ENCODE peak calls at places on chromosomes 1 and 21, in five cellular contexts. V is fibroblast of lung, L is osteoblast, J is GM23338, P is IMR-90. F is an unnamed sample.

GRCh38 chr1:156933136-156933535 is 12.7 kb downstream of the LRRC71 start:
- DNase-seq in V (no peak), L (no peak), P (no peak), J (no peak), F (no peak)

GRCh38 chr1:201999625-202000238 is 10.7 kb upstream of the ELF3 start:
- DNase-seq in V (peak; percentile 33), L (peak; percentile 93), P (peak; percentile 53), J (peak; percentile 90), F (no peak)

GRCh38 chr1:229385853-229386456 is 43.1 kb upstream of the CCSAP start:
- DNase-seq in V (no peak), J (no peak), L (peak; percentile 64), P (no peak), F (no peak)

GRCh38 chr1:227919916-227920315 is 27.8 kb downstream of the WNT9A start:
- DNase-seq in J (peak; percentile 42), P (no peak), V (no peak), L (peak; percentile 68), F (no peak)

GRCh38 chr1:39348278-39348677 is 143.2 kb upstream of the BMP8A start:
- DNase-seq in P (no peak), L (no peak), J (no peak), V (no peak), F (no peak)

GRCh38 chr21:17427831-17428483 is 84.9 kb upstream of the CXADR start:
- DNase-seq in P (no peak), L (no peak), J (no peak), V (no peak), F (no peak)

GRCh38 chr1:107277022-107277421 is 136.2 kb downstream of the NTNG1 start:
- DNase-seq in P (peak; percentile 36), L (peak; percentile 60), J (peak; percentile 85), V (peak; percentile 68), F (no peak)

GRCh38 chr1:14602131-14602530 is 3.6 kb downstream of the KAZN start:
- DNase-seq in J (peak; percentile 37), P (no peak), V (peak; percentile 51), L (no peak), F (no peak)

GRCh38 chr1:14968251-14968812 is 185.2 kb upstream of the TMEM51 start:
- DNase-seq in V (peak; percentile 91), P (peak; percentile 91), L (peak; percentile 94), J (peak; percentile 5), F (no peak)

GRCh38 chr1:167573035-167573434 is 19.5 kb upstream of the CREG1 start:
- DNase-seq in V (no peak), P (no peak), J (no peak), L (no peak), F (no peak)

GRCh38 chr1:97903626-97904025 is 17.2 kb downstream of the DPYD start:
- DNase-seq in J (no peak), P (peak; percentile 41), L (no peak), V (peak; percentile 61), F (no peak)

GRCh38 chr1:97898948-97899347 is 21.9 kb downstream of the DPYD start:
- DNase-seq in L (no peak), P (peak; percentile 36), V (peak; percentile 53), J (no peak), F (no peak)

GRCh38 chr1:97902067-97902466 is 18.8 kb downstream of the DPYD start:
- DNase-seq in P (no peak), L (no peak), V (no peak), J (no peak), F (no peak)

GRCh38 chr1:97904528-97904927 is 16.3 kb downstream of the DPYD start:
- DNase-seq in L (no peak), V (peak; percentile 62), J (no peak), P (peak; percentile 54), F (no peak)

GRCh38 chr1:97901017-97901658 is 19.7 kb downstream of the DPYD start:
- DNase-seq in V (peak; percentile 71), J (no peak), P (peak; percentile 61), L (no peak), F (no peak)
- H2AFZ ChIP-seq in V (no peak overlapping the region), J (no peak overlapping the region), P (no peak overlapping the region), L (no peak overlapping the region), F (no peak overlapping the region)

GRCh38 chr1:153790282-153790995 is 15.2 kb downstream of the SLC27A3 start:
- DNase-seq in P (peak; percentile 84), L (peak; percentile 95), J (no peak), V (peak; percentile 65), F (no peak)

GRCh38 chr1:153790996-153791855 is 16.0 kb downstream of the SLC27A3 start:
- DNase-seq in V (peak; percentile 85), L (peak; percentile 97), P (peak; percentile 94), J (no peak), F (no peak)

GRCh38 chr1:153793261-153793972 is 18.2 kb downstream of the SLC27A3 start:
- DNase-seq in L (no peak), J (peak; percentile 60), V (no peak), P (no peak), F (no peak)

GRCh38 chr1:153792631-153793041 is 17.4 kb downstream of the SLC27A3 start:
- DNase-seq in L (no peak), P (no peak), V (no peak), J (no peak), F (no peak)

DNA sequence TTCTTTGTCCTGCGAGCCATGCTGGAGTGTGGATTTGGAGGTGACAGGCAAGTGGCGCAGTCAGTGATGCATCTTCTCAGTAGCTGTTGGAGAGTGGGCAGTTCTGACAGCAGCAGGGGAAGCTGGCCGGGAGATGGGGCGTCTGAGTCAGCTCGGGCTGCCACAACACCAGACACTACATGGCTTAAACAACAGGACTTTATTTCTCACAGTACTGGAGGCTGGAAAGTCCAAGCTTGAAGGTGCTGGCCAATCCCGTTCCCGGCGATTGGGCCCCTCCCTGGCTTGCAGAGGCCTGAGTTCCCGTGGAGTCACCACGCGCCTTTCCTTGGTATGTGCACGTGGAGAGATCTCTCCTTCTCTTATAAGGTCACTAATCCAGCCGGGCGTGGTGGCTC is 16.6 kb downstream of the SLC27A3 start:
- DNase-seq in P (peak; percentile 72), J (no peak), L (peak; percentile 92), V (peak; percentile 72), F (no peak)
- H2AFZ ChIP-seq in P (peak overlapping the region; percentile 24), J (peak overlapping the region; percentile 38), L (peak overlapping the region; percentile 21), V (no peak overlapping the region), F (no peak overlapping the region)

DNA sequence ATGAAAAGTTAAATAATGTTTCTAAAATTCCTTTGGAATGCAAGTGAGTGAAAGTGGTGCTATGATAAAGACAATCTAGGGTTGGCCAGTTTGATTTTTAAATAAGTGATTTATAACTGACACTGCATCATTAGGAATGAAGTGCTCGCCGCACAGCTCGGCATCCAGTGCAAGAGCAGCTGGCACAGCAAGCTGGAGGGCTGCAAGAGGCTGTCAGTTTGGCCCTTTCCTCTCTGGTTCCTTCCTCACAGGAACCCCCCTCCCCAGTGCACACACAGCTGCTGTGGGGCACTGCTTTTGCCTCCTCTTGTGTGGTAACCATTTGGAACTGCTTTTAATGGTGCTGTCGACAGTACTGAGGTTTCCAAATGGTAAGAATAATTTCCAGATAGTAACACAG is 10.4 kb upstream of the BCAR3 start:
- DNase-seq in P (no peak), J (no peak), V (no peak), L (no peak), F (no peak)
- H2AFZ ChIP-seq in P (peak overlapping the region; percentile 75), J (no peak overlapping the region), V (no peak overlapping the region), L (no peak overlapping the region), F (no peak overlapping the region)

GRCh38 chr1:145892486-145893087 is 6.9 kb upstream of the ANKRD35 start:
- DNase-seq in L (peak; percentile 86), J (no peak), P (peak; percentile 71), V (peak; percentile 69), F (no peak)
- H2AFZ ChIP-seq in L (peak overlapping the region; percentile 64), J (peak overlapping the region; percentile 61), P (peak overlapping the region; percentile 87), V (peak overlapping the region; percentile 28), F (peak overlapping the region; percentile 39)

GRCh38 chr1:29445330-29445729 is 209.0 kb downstream of the PTPRU start:
- DNase-seq in J (no peak), L (peak; percentile 34), V (no peak), P (no peak), F (no peak)

GRCh38 chr1:29450591-29450990 is 214.3 kb downstream of the PTPRU start:
- DNase-seq in P (no peak), V (peak; percentile 6), J (no peak), L (peak; percentile 80), F (no peak)

GRCh38 chr1:29444782-29445325 is 208.5 kb downstream of the PTPRU start:
- DNase-seq in J (no peak), L (peak; percentile 8), P (no peak), V (no peak), F (no peak)

GRCh38 chr1:29447368-29447767 is 211.0 kb downstream of the PTPRU start:
- DNase-seq in J (no peak), L (no peak), V (no peak), P (no peak), F (no peak)

DNA sequence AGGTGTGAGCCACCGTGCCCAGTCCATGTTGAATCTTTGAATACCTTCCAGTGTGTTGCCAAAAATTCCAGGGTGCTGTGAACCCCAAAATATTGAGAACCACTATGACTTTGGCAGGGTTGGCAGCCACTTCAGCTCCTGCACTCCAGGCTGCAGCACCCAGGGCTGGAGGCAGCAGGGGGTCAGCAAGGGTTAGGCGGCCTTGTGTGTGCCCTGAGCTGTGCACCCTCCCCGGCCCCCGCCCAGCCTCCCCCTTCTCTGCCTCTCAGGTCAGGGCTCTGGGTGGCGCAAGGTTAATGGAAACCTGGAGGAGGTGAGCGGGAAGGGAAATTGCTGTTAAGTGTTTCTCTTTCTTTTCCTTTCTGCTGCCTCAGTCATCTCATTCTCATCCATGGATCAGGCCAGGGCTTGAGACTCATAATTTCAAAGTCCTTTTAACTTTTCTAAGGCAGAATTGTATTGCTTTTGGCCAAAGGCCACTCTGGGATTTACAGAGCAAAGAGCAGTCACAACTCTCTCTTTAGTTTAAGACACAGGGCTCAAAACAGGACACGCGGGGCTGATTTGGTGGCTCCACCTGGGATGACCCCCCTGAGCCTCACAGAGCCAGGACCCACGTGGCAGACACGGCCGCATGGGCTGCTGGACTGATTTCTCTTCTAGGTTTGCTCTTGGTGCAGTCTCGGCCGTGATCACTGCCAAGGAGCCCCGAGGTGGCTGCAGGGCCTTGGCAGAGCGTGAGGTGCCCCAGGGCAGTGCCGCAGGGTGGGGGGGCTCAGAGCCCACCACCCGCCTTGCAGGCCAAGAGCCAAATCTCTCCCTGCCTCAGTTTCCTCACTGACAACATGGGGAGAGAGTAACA is 212.4 kb downstream of the PTPRU start:
- DNase-seq in V (no peak), J (no peak), L (no peak), P (no peak), F (no peak)
- H2AFZ ChIP-seq in V (no peak overlapping the region), J (no peak overlapping the region), L (no peak overlapping the region), P (no peak overlapping the region), F (no peak overlapping the region)

DNA sequence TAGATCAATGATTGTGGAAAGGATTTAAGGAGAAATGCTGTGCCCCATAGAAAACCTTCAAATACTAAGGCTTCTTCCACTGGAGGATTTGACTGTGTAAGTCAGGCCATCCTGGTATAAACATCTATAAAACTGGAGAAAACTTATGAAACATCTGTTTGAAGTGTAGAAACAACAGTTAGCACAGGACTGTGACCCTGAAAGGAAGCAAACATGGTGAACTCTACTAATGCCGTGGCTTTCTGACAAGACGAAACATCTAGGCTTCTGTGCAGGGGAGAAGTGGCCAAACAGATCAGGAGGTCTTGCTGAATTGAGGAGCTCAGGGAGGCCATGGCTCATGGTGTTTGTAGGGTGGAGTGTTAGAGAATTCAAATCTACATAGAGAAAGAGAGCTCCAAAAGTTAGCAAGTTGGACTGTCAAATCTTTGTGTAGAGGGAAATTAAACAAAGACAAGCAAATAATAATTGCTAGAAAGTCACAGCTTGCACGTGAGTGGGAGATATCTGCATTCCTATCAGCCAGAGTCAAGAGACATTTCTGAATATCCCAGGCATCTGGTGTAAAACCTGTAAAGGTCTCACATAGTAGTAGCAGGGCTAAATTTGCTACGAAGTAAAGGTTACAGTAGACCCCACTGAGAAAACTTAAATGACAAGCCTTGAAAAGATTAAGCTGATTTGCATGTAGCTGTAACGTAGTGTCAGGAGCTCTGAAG is 566.8 kb upstream of the B3GALT2 start:
- DNase-seq in V (no peak), P (no peak), J (no peak), L (no peak), F (no peak)
- H2AFZ ChIP-seq in V (no peak overlapping the region), P (no peak overlapping the region), J (peak overlapping the region; percentile 23), L (no peak overlapping the region), F (no peak overlapping the region)